ENCODE peak calls at places on chromosome 4, in five cellular contexts. L, J, D, S and I are unnamed samples.
A peak's percentile ranks its signal among the peaks of the same experiment; 100 is the strongest.

GRCh38 chr4:173415885-173416658 is 17.2 kb upstream of the SCRG1 start:
- DNase-seq in L (peak; percentile 39), J (no peak), D (no peak), S (peak; percentile 58), I (no peak)

GRCh38 chr4:38967260-38968095 is 64.7 kb downstream of the TMEM156 start:
- DNase-seq in L (no peak), J (peak; percentile 95), D (no peak), S (no peak), I (no peak)

GRCh38 chr4:125433453-125433852 is 118.7 kb downstream of the FAT4 start:
- DNase-seq in L (no peak), J (peak; percentile 14), D (no peak), S (no peak), I (no peak)

GRCh38 chr4:36394352-36394903 is 113.0 kb downstream of the DTHD1 start:
- DNase-seq in L (no peak), J (no peak), D (no peak), S (no peak), I (no peak)

GRCh38 chr4:98509641-98510170 is 148.7 kb downstream of the TSPAN5 start:
- DNase-seq in L (no peak), J (no peak), D (no peak), S (no peak), I (no peak)

GRCh38 chr4:19358015-19358414 is 893.7 kb upstream of the SLIT2 start:
- DNase-seq in L (no peak), J (no peak), D (no peak), S (no peak), I (no peak)

GRCh38 chr4:98482847-98483806 is 175.3 kb downstream of the TSPAN5 start:
- DNase-seq in L (no peak), J (no peak), D (no peak), S (no peak), I (no peak)

GRCh38 chr4:13988347-13989265 is 361.1 kb upstream of the BOD1L1 start:
- DNase-seq in L (no peak), J (no peak), D (no peak), S (peak; percentile 24), I (no peak)

GRCh38 chr4:185796176-185796575 is 15.8 kb downstream of the SORBS2 start:
- DNase-seq in L (no peak), J (no peak), D (no peak), S (no peak), I (no peak)

GRCh38 chr4:87007345-87008181 is 72.8 kb downstream of the AFF1 start:
- DNase-seq in L (peak; percentile 56), J (no peak), D (peak; percentile 69), S (no peak), I (peak; percentile 70)

GRCh38 chr4:145936142-145937020 is 2.2 kb downstream of the ZNF827 start:
- DNase-seq in L (peak; percentile 73), J (no peak), D (peak; percentile 77), S (no peak), I (peak; percentile 77)

GRCh38 chr4:177673980-177674504 is 231.8 kb upstream of the AGA start:
- DNase-seq in L (no peak), J (no peak), D (no peak), S (no peak), I (no peak)

GRCh38 chr4:93740890-93741289 is 87.7 kb upstream of the ATOH1 start:
- DNase-seq in L (no peak), J (no peak), D (no peak), S (no peak), I (no peak)

GRCh38 chr4:25908491-25908901 is 5.5 kb upstream of the SMIM20 start:
- DNase-seq in L (no peak), J (peak; percentile 91), D (no peak), S (no peak), I (no peak)

GRCh38 chr4:48985976-48986653 is at the start of gene CWH43:
- DNase-seq in L (no peak), J (no peak), D (peak; percentile 41), S (no peak), I (peak; percentile 17)

GRCh38 chr4:10977534-10977933 is 293.0 kb upstream of the CLNK start:
- DNase-seq in L (no peak), J (no peak), D (no peak), S (no peak), I (no peak)

GRCh38 chr4:140308366-140309123 is 64.9 kb upstream of the SCOC start:
- DNase-seq in L (peak; percentile 62), J (no peak), D (no peak), S (peak; percentile 16), I (no peak)

GRCh38 chr4:168528131-168528949 is 31.5 kb downstream of the PALLD start:
- DNase-seq in L (no peak), J (no peak), D (no peak), S (no peak), I (no peak)

GRCh38 chr4:12172198-12172970 is 743.7 kb upstream of the HS3ST1 start:
- DNase-seq in L (no peak), J (no peak), D (no peak), S (no peak), I (no peak)
- TF ChIP-seq CTCF in L (no peak), J (no peak), D (no peak), S (no peak), I (no peak)

DNA sequence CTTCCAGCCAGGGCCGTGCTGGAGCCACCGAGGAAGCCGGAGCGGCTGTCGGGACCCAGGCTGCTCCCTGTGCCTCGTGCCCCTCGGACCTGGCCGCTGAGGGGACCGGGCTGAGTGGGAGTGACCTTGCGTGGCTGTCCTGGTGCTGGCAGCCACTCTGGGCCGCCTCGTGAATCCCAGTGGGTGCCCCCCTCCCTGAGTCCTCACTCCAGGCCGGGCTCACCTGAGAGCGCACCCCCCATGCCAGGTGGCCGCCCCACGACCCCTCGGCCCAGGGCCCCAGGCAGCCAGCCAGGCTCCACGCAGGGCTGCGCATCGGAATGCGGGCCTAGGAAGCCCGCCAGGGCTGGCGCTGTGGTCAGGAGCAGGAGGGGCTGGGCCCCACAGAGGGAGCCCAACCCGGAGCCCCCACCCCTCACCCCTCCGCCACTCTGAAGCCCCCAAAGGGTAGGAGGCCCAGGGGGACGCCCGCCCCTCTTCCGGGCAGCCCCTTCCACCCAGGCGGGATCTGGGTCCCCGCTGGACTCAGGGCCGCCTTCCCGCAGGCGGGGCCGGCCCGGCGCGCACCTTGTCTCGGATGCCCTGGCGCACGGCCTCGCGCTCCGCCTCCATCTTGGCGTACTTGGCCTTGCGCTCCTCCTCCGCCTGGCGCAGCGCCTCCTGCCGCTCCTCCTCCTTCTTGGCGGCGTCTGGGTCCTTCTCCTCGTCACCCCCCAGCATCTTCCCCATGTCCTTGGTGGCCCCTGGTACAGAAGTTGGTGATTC is 33.9 kb downstream of the CPLX1 start:
- DNase-seq in L (peak; percentile 63), J (no peak), D (no peak), S (no peak), I (peak; percentile 49)
- TF ChIP-seq CTCF in L (peak; percentile 9), J (no peak), D (no peak), S (no peak), I (no peak)

GRCh38 chr4:107736924-107737448 is 17.0 kb upstream of the PAPSS1 start:
- DNase-seq in L (peak; percentile 34), J (no peak), D (peak; percentile 67), S (no peak), I (peak; percentile 69)

GRCh38 chr4:107736037-107736436 is 16.0 kb upstream of the PAPSS1 start:
- DNase-seq in L (no peak), J (no peak), D (no peak), S (no peak), I (no peak)

GRCh38 chr4:107737470-107737869 is 17.4 kb upstream of the PAPSS1 start:
- DNase-seq in L (no peak), J (no peak), D (no peak), S (no peak), I (no peak)

GRCh38 chr4:107733431-107733925 is 13.4 kb upstream of the PAPSS1 start:
- DNase-seq in L (no peak), J (no peak), D (no peak), S (no peak), I (no peak)

GRCh38 chr4:107734120-107734519 is 14.1 kb upstream of the PAPSS1 start:
- DNase-seq in L (no peak), J (no peak), D (no peak), S (no peak), I (no peak)
- TF ChIP-seq CTCF in L (no peak), J (peak; percentile 15), D (no peak), S (no peak), I (peak; percentile 22)

DNA sequence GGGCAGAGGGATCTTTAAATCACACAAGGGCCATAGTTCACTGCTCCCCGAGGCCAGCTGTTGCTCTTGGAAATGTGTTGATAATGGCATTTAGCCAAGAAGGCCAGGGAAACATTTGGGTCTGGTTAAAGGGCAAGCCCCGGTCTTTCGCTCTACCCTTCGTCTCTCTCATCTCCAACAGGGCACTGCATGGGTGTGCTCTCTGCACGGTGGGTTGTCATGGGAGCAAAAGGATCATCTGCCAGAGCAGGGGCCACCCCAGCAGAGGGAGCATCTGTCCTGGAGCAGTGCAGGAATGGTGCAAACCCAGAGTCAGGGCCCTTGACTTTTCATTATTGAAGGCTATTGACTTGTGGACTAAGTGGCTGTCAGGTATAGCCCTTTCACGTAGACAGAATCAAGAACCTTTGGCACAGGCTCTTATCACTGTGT is 22.7 kb upstream of the PGRMC2 start:
- DNase-seq in L (no peak), J (no peak), D (peak; percentile 22), S (no peak), I (no peak)
- TF ChIP-seq CTCF in L (no peak), J (peak; percentile 25), D (no peak), S (no peak), I (no peak)

GRCh38 chr4:5142726-5143125 is 91.4 kb downstream of the STK32B start:
- DNase-seq in L (no peak), J (no peak), D (no peak), S (no peak), I (peak; percentile 20)
- TF ChIP-seq CTCF in L (peak; percentile 53), J (peak; percentile 64), D (no peak), S (peak; percentile 53), I (peak; percentile 49)